ENCODE peak calls at places on chromosomes 7 and 10, in four cellular contexts. U is lower leg skin; Q is A172; T is activated naive CD8-positive, alpha-beta T cell treated with anti-CD3 and anti-CD28 coated beads for 36 hours. W is an unnamed sample.

GRCh38 chr7:18228686-18229085 is 201.0 kb upstream of the PRPS1L1 start:
- DNase-seq in U (no peak), Q (no peak), T (no peak), W (no peak)

GRCh38 chr10:34528320-34528719 is 286.8 kb downstream of the PARD3 start:
- DNase-seq in U (no peak), Q (peak), T (no peak), W (no peak)

GRCh38 chr10:71092812-71093391 is 119.5 kb upstream of the UNC5B start:
- DNase-seq in U (no peak), Q (no peak), T (no peak), W (no peak)

GRCh38 chr7:77222065-77222464 is 22.4 kb upstream of the FGL2 start:
- DNase-seq in U (no peak), Q (no peak), T (no peak), W (no peak)

GRCh38 chr7:81462672-81463071 is 307.2 kb downstream of the HGF start:
- DNase-seq in U (no peak), Q (no peak), T (no peak), W (no peak)

GRCh38 chr7:120441850-120442249 is 168.9 kb downstream of the KCND2 start:
- DNase-seq in U (no peak), Q (no peak), T (no peak), W (no peak)

GRCh38 chr7:100655908-100656674 is at the start of gene ACTL6B:
- DNase-seq in U (no peak), Q (peak), T (peak), W (peak)

GRCh38 chr7:37425504-37425903 is 23.2 kb downstream of the ELMO1 start:
- DNase-seq in U (no peak), Q (no peak), T (no peak), W (no peak)

GRCh38 chr7:158284121-158284520 is 303.5 kb downstream of the PTPRN2 start:
- DNase-seq in U (no peak), Q (no peak), T (no peak), W (no peak)

GRCh38 chr7:129367700-129368388 is 66.4 kb upstream of the STRIP2 start:
- DNase-seq in U (peak), Q (peak), T (peak), W (peak)

GRCh38 chr7:110852156-110852858 is 238.6 kb upstream of the LRRN3 start:
- DNase-seq in U (no peak), Q (no peak), T (no peak), W (no peak)

GRCh38 chr10:125795111-125795510 is 19.5 kb upstream of the MMP21 start:
- DNase-seq in U (no peak), Q (no peak), T (no peak), W (no peak)

GRCh38 chr7:13047061-13047460 is 359.6 kb downstream of the ARL4A start:
- DNase-seq in U (no peak), Q (no peak), T (no peak), W (no peak)

GRCh38 chr10:103835121-103836045 is 20.0 kb downstream of the SH3PXD2A start:
- DNase-seq in U (no peak), Q (no peak), T (no peak), W (no peak)

GRCh38 chr7:107228291-107228690 is 59.5 kb downstream of the HBP1 start:
- DNase-seq in U (no peak), Q (no peak), T (no peak), W (no peak)

GRCh38 chr7:45033261-45033930 is 33.4 kb downstream of the CCM2 start:
- DNase-seq in U (no peak), Q (peak), T (peak), W (peak)

GRCh38 chr7:76280408-76280807 is 22.1 kb upstream of the HSPB1 start:
- DNase-seq in U (no peak), Q (no peak), T (no peak), W (peak)

GRCh38 chr10:43760514-43760913 is 111.8 kb upstream of the ZNF32 start:
- DNase-seq in U (no peak), Q (no peak), T (no peak), W (no peak)

GRCh38 chr10:101834341-101834740 is 9.3 kb downstream of the KCNIP2 start:
- DNase-seq in U (no peak), Q (no peak), T (no peak), W (no peak)